ENCODE peak calls at places on chromosomes 4 and X, in six cellular contexts. C, T, N, W, J and D are unnamed samples.
A peak's percentile ranks its signal among the peaks of the same experiment; 100 is the strongest.

GRCh38 chr4:4426511-4427477 is 39.9 kb downstream of the NSG1 start:
- DNase-seq in C (peak; percentile 85), T (peak; percentile 30), N (no peak), W (no peak), J (no peak), D (no peak)

GRCh38 chrX:32455704-32456103 is 755.6 kb downstream of the DMD start:
- DNase-seq in C (no peak), T (no peak), N (no peak), W (no peak), J (no peak), D (no peak)

GRCh38 chr4:187357861-187358260 is 634.2 kb upstream of the FAT1 start:
- DNase-seq in C (peak; percentile 4), T (no peak), N (no peak), W (no peak), J (no peak), D (no peak)

GRCh38 chr4:6123116-6123515 is 77.2 kb downstream of the JAKMIP1 start:
- DNase-seq in C (no peak), T (no peak), N (no peak), W (peak; percentile 21), J (no peak), D (no peak)

GRCh38 chrX:129318375-129318774 is 204.9 kb downstream of the SMARCA1 start:
- DNase-seq in C (peak; percentile 31), T (no peak), N (peak; percentile 21), W (no peak), J (no peak), D (no peak)

GRCh38 chrX:120697053-120697452 is 67.2 kb upstream of the C1GALT1C1 start:
- DNase-seq in C (no peak), T (no peak), N (no peak), W (no peak), J (no peak), D (no peak)

GRCh38 chr4:94036964-94037363 is 170.7 kb upstream of the SMARCAD1 start:
- DNase-seq in C (peak; percentile 14), T (no peak), N (no peak), W (no peak), J (no peak), D (no peak)

GRCh38 chr4:166435449-166435848 is 562.4 kb downstream of the TLL1 start:
- DNase-seq in C (no peak), T (no peak), N (no peak), W (no peak), J (no peak), D (no peak)

GRCh38 chr4:13665711-13666660 is 38.5 kb upstream of the BOD1L1 start:
- DNase-seq in C (no peak), T (no peak), N (no peak), W (no peak), J (no peak), D (no peak)

GRCh38 chrX:139008185-139008584 is 296.7 kb upstream of the FGF13 start:
- DNase-seq in C (no peak), T (no peak), N (no peak), W (no peak), J (no peak), D (no peak)

GRCh38 chrX:11664211-11664888 is 1.4 kb downstream of the ARHGAP6 start:
- DNase-seq in C (peak; percentile 16), T (no peak), N (no peak), W (no peak), J (no peak), D (no peak)

GRCh38 chrX:1391370-1391706 is 575 bp downstream of the SLC25A6 start:
- DNase-seq in C (peak; percentile 88), T (peak; percentile 15), N (peak; percentile 79), W (no peak), J (no peak), D (no peak)

GRCh38 chr4:102606261-102606660 is 105.1 kb downstream of the NFKB1 start:
- DNase-seq in C (no peak), T (no peak), N (no peak), W (no peak), J (no peak), D (no peak)

GRCh38 chr4:94728056-94728766 is 29.5 kb upstream of the BMPR1B start:
- DNase-seq in C (no peak), T (no peak), N (no peak), W (no peak), J (no peak), D (no peak)

GRCh38 chrX:39957816-39958561 is 139.8 kb downstream of the BCOR start:
- DNase-seq in C (no peak), T (no peak), N (no peak), W (no peak), J (no peak), D (no peak)

GRCh38 chrX:141405486-141405877 is 163.2 kb upstream of the SPANXC start:
- DNase-seq in C (no peak), T (no peak), N (no peak), W (no peak), J (no peak), D (no peak)

GRCh38 chr4:76803522-76803921 is 94.4 kb downstream of the SOWAHB start:
- DNase-seq in C (no peak), T (no peak), N (no peak), W (no peak), J (no peak), D (no peak)

GRCh38 chr4:15725608-15726007 is 22.7 kb downstream of the BST1 start:
- DNase-seq in C (no peak), T (no peak), N (no peak), W (no peak), J (no peak), D (no peak)

GRCh38 chrX:53284684-53285447 is 3.5 kb upstream of the IQSEC2 start:
- DNase-seq in C (peak; percentile 68), T (no peak), N (peak; percentile 16), W (peak; percentile 67), J (peak; percentile 71), D (no peak)

GRCh38 chr4:149344436-149344835 is 471.2 kb downstream of the IQCM start:
- DNase-seq in C (no peak), T (no peak), N (no peak), W (no peak), J (no peak), D (no peak)

GRCh38 chrX:38973327-38973726 is 172.1 kb downstream of the MID1IP1 start:
- DNase-seq in C (no peak), T (no peak), N (no peak), W (no peak), J (no peak), D (no peak)

GRCh38 chr4:168900080-168900479 is 110.0 kb downstream of the CBR4 start:
- DNase-seq in C (no peak), T (no peak), N (no peak), W (no peak), J (no peak), D (no peak)

GRCh38 chrX:11472381-11472780 is 179.2 kb downstream of the AMELX start:
- DNase-seq in C (no peak), T (no peak), N (no peak), W (no peak), J (no peak), D (no peak)

GRCh38 chr4:24894846-24895245 is 18.0 kb downstream of the CCDC149 start:
- DNase-seq in C (no peak), T (no peak), N (no peak), W (no peak), J (no peak), D (no peak)

GRCh38 chrX:119467433-119467832 is 811 bp upstream of the SLC25A5 start:
- DNase-seq in C (no peak), T (no peak), N (no peak), W (no peak), J (no peak), D (no peak)
- H3K4me3 ChIP-seq in C (peak overlapping the region; percentile 80), T (no peak overlapping the region), N (no peak overlapping the region), W (peak overlapping the region; percentile 68), J (no peak overlapping the region), D (no peak overlapping the region)

DNA sequence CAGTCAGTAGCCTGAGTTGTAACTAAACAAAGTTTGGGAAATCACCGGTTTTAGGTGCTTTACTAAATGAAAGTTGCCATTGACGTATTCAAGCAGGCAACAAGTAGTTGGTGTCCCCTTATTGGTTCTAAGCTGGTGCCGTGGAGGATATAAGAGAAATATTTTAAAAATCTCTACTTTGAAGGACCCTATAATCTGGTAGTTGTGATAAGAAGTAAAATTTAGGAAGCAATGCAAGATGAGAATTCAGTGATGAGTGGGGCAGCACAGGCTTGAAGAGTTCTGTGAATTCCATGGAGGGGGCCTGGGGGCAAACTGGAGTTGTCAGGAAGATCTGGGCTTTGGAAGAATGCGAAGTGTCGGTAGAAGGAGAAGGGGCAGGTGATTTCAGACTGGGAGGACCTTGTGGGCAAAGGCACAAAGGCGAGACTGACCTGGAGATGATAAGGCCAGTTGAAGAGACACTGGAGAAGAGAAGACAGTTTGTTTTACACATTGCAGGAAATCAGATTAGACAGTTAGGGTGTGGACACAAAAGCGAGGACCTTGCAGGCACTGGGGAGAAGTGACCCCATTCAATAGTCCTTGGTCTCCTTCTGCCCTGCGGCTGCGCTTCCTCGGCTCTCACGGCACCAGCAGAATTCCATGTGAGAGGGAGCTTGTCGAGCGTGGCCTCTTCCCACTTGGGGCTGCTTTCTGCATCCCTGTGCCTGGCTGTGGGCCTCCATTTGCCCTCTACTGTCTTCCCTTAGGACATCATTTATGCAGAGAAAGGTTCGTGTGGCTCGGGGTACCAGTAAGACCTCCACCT is 1.3 kb downstream of the RHOH start:
- DNase-seq in C (no peak), T (no peak), N (no peak), W (no peak), J (peak; percentile 22), D (no peak)
- TF ChIP-seq POLR2AphosphoS5 in C (no peak), T (no peak), N (no peak), W (peak; percentile 2), J (no peak), D (no peak)

DNA sequence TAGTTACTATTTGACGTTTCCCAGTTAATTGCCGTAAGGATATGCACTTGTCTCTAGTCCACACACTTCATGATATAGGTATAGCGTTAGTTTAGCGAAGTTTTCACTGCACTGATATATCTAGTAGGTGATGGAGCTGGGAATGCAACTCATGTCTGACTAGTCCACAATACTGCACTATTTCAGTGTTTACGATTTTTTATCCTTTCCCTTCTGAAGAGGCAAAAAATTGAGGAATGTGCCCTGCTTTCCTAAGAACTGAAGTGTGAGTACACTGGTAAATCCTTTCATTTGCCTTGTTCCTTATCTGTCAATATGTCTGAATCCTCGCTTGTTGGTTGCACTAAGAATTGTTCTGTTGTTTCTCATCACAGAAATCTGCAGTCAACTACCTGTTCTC is 1.0 kb downstream of the RPL36A start:
- DNase-seq in C (no peak), T (no peak), N (no peak), W (no peak), J (no peak), D (no peak)
- H3K27ac ChIP-seq in C (peak overlapping the region; percentile 97), T (peak overlapping the region; percentile 84), N (peak overlapping the region; percentile 76), W (no peak overlapping the region), J (peak overlapping the region; percentile 73), D (peak overlapping the region; percentile 76)

DNA sequence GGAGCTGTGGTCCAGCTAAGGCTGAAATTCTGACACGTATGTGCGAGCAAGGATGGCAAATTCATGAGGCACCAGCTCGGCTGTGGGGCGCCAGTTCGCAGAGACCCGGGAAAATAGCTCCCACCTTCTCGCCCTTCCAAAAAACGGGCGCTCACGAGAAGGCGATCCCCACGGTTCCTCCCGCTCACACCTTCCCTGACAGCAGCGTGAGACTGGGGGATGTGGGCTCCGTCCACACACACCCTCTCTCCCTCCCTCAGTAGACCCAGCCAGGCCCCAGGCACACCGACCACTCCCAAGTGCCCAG is 584 bp downstream of the GPC3 start:
- DNase-seq in C (peak; percentile 11), T (no peak), N (no peak), W (no peak), J (no peak), D (no peak)
- H3K4me3 ChIP-seq in C (peak overlapping the region; percentile 64), T (peak overlapping the region; percentile 21), N (peak overlapping the region; percentile 88), W (peak overlapping the region; percentile 43), J (no peak overlapping the region), D (no peak overlapping the region)